ENCODE peak calls at places on chromosomes 6 and 20, in eight cellular contexts. Z is transverse colon, V is A549, F is spleen, A is IMR-90, D is testis, X is heart left ventricle, Y is esophagus muscularis mucosa. K is an unnamed sample.

GRCh38 chr6:43221046-43221773 is 8.1 kb downstream of the DNPH1 start:
- DNase-seq in Z (no peak), V (no peak), F (no peak), A (no peak), D (no peak), X (no peak), Y (no peak), K (no peak)

GRCh38 chr6:18259675-18260447 is 4.5 kb downstream of the DEK start:
- DNase-seq in Z (no peak), V (no peak), F (no peak), A (peak; percentile 52), D (no peak), X (no peak), Y (no peak), K (no peak)

GRCh38 chr6:137799950-137800568 is 67.0 kb upstream of the TNFAIP3 start:
- DNase-seq in Z (peak; percentile 44), V (no peak), F (no peak), A (peak; percentile 67), D (peak; percentile 80), X (peak; percentile 48), Y (no peak), K (peak; percentile 71)

GRCh38 chr20:1122388-1123315 is 4.2 kb downstream of the PSMF1 start:
- DNase-seq in Z (peak; percentile 39), V (no peak), F (no peak), A (peak; percentile 57), D (no peak), X (peak; percentile 36), Y (no peak), K (peak; percentile 46)

GRCh38 chr6:36546664-36546957 is 668 bp downstream of the STK38 start:
- DNase-seq in Z (no peak), V (no peak), F (no peak), A (no peak), D (no peak), X (no peak), Y (no peak), K (no peak)

GRCh38 chr6:88045521-88046136 is 2.0 kb upstream of the SPACA1 start:
- DNase-seq in Z (no peak), V (no peak), F (no peak), A (no peak), D (no peak), X (no peak), Y (no peak), K (no peak)

GRCh38 chr6:56842602-56843475 is 112.1 kb upstream of the BEND6 start:
- DNase-seq in Z (peak; percentile 37), V (no peak), F (peak; percentile 79), A (peak; percentile 60), D (peak; percentile 18), X (peak; percentile 48), Y (no peak), K (peak; percentile 26)

GRCh38 chr6:75205776-75206334 is at the start of gene COL12A1:
- DNase-seq in Z (peak; percentile 83), V (peak; percentile 55), F (peak; percentile 81), A (peak; percentile 100), D (peak; percentile 83), X (peak; percentile 89), Y (peak; percentile 98), K (peak; percentile 42)

GRCh38 chr6:156021746-156022396 is 566.2 kb upstream of the NOX3 start:
- DNase-seq in Z (no peak), V (no peak), F (no peak), A (peak; percentile 86), D (no peak), X (no peak), Y (no peak), K (no peak)

GRCh38 chr6:26152226-26153101 is 65.2 kb downstream of the HFE start:
- DNase-seq in Z (no peak), V (no peak), F (no peak), A (no peak), D (no peak), X (no peak), Y (no peak), K (no peak)

GRCh38 chr6:139982652-139983051 is 608.2 kb upstream of the CITED2 start:
- DNase-seq in Z (no peak), V (no peak), F (no peak), A (peak; percentile 74), D (no peak), X (no peak), Y (no peak), K (no peak)

GRCh38 chr6:6494677-6495076 is 93.8 kb upstream of the LY86 start:
- DNase-seq in Z (peak; percentile 47), V (peak; percentile 3), F (peak; percentile 84), A (no peak), D (peak; percentile 70), X (peak; percentile 56), Y (peak; percentile 91), K (peak; percentile 38)

GRCh38 chr20:62563561-62563960 is 78.7 kb upstream of the SLCO4A1 start:
- DNase-seq in Z (no peak), V (no peak), F (no peak), A (no peak), D (no peak), X (no peak), Y (no peak), K (no peak)

GRCh38 chr20:39632176-39632575 is 670.0 kb downstream of the DHX35 start:
- DNase-seq in Z (no peak), V (no peak), F (no peak), A (no peak), D (no peak), X (no peak), Y (peak; percentile 12), K (no peak)

GRCh38 chr6:129634411-129635230 is 75.4 kb downstream of the ARHGAP18 start:
- DNase-seq in Z (peak; percentile 69), V (no peak), F (no peak), A (peak; percentile 30), D (no peak), X (no peak), Y (no peak), K (no peak)

GRCh38 chr6:36422714-36423100 is 19.9 kb downstream of the PXT1 start:
- DNase-seq in Z (no peak), V (no peak), F (no peak), A (no peak), D (no peak), X (no peak), Y (no peak), K (no peak)

GRCh38 chr20:42204261-42204660 is 586.1 kb upstream of the CHD6 start:
- DNase-seq in Z (no peak), V (no peak), F (no peak), A (no peak), D (peak; percentile 56), X (no peak), Y (no peak), K (peak; percentile 35)

DNA sequence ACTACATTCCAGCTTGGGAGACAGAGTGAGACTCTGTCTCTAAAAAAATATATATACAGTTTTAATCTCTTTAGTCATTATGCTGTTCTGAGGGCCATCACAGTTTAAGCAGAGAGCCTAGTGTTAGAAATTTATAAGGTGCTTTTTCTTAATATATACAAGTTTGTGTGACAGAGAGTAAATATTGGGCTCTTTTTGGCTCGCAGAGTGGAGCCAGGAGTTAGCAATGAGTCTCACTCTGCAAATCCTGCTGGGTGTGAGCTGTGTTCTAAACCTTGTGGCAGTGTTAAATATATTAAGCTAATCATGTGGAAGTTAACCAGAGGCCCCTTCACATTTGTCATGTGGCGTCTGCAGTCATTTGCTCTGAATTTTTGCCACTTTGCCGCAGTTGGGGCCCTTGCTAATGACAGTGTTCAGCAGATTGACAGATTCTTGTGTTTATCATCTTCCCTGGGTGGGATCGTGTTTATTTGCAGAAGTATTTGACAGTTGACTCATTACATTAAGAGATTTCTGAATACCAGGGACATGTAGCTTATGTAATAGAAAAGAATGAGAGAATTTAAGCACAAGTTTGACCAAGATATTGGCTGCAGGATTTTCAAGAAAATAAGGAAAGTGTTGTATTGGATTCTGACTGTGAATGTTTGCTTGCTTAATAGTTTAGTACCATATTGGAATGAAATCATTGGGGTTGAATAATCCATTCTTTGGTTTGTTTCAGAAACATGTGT is 37.9 kb downstream of the SPATA2 start:
- DNase-seq in Z (no peak), V (no peak), F (no peak), A (no peak), D (no peak), X (no peak), Y (no peak), K (no peak)
- H3K4me1 ChIP-seq in Z (peaks cover 6% of the 10 kb centered on the region), V (peaks cover 6% of the 10 kb centered on the region), F (no peaks in the 10 kb centered on the region), A (peaks cover 7% of the 10 kb centered on the region), D (peaks cover 5% of the 10 kb centered on the region), X (no peaks in the 10 kb centered on the region), Y (peaks cover 27% of the 10 kb centered on the region), K (no peaks in the 10 kb centered on the region)

DNA sequence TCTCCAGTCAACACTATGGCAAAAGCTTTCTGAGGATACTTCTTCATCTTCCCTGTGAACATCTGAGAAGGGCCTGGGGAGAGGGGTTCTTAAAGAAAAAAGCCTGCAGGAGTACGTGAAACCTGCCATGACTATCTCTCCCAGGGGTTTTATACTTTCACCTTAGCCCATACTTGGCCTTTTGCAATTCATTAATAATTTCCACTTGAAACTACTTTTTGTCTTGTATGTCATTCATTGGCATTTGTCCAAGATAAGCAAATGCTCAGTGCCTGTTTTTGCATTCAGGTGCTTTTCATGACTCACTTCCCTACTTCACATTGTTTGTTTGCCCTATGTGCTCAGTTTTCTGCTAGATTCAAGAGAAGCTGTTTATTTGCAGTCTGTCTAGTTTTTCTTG is 580.3 kb upstream of the GJE1 start:
- DNase-seq in Z (no peak), V (peak; percentile 38), F (no peak), A (peak; percentile 86), D (no peak), X (no peak), Y (no peak), K (no peak)
- TF ChIP-seq POLR2A in Z (no peak), V (no peak), F (no peak), A (no peak), D (no peak), X (no peak), Y (no peak), K (no peak)

DNA sequence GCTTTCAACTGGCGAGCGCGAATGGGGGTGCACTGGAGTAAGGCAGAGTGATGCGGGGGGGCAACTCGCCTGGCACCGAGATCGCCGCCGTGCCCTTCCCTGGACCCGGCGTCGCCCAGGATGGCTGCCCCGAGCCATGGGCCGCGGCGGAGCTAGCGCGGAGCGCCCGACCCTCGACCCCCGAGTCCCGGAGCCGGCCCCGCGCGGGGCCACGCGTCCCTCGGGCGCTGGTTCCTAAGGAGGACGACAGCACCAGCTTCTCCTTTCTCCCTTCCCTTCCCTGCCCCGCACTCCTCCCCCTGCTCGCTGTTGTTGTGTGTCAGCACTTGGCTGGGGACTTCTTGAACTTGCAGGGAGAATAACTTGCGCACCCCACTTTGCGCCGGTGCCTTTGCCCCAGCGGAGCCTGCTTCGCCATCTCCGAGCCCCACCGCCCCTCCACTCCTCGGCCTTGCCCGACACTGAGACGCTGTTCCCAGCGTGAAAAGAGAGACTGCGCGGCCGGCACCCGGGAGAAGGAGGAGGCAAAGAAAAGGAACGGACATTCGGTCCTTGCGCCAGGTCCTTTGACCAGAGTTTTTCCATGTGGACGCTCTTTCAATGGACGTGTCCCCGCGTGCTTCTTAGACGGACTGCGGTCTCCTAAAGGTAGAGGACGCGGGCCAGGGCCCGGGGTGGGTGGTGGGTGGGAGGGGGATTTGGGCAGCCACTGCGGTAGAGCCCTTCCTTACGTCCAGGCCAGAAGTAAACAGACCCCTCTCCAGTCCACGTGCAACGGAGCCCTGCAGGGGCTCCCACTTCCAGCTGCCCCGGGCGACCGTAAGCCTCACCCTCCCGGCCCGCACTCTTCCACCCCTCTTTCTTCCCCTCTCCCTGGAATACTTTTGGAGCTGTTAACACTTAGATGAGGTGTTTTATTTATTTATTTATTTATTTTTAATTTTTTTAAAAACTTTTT is 1.0 kb downstream of the BMP2 start:
- DNase-seq in Z (peak; percentile 27), V (no peak), F (peak; percentile 78), A (peak; percentile 4), D (peak; percentile 36), X (peak; percentile 34), Y (no peak), K (no peak)
- H3K4me3 ChIP-seq in Z (peak overlapping the region; percentile 69), V (peak overlapping the region; percentile 67), F (peak overlapping the region; percentile 51), A (peak overlapping the region; percentile 77), D (peak overlapping the region; percentile 65), X (peak overlapping the region; percentile 65), Y (peak overlapping the region; percentile 66), K (peak overlapping the region; percentile 56)

GRCh38 chr6:143675946-143676345 is 1.8 kb upstream of the PHACTR2 start:
- DNase-seq in Z (no peak), V (no peak), F (no peak), A (peak; percentile 56), D (no peak), X (no peak), Y (no peak), K (no peak)
- H3K4me1 ChIP-seq in Z (peaks cover 25% of the 10 kb centered on the region), V (peaks cover 54% of the 10 kb centered on the region), F (peaks cover 11% of the 10 kb centered on the region), A (peaks cover 10% of the 10 kb centered on the region), D (peaks cover 30% of the 10 kb centered on the region), X (no peaks in the 10 kb centered on the region), Y (peaks cover 33% of the 10 kb centered on the region), K (no peaks in the 10 kb centered on the region)

K was measured in adrenal gland.